ENCODE peak calls at places on chromosomes 12 and 14, in eight cellular contexts. One of them, this sample, is unnamed. For H3K9me3 and H3K27me3, the result is how much of the 10 kb centered on the place peaks cover.

GRCh38 chr14:78196323-78196722 is 26.1 kb downstream of the NRXN3 start:
- DNase-seq in esophagus squamous epithelium: no peak
- DNase-seq in CD8-positive, alpha-beta T cell: no peak
- DNase-seq in IMR-90: no peak
- DNase-seq in pancreas: no peak
- DNase-seq in mammary epithelial cell: no peak
- DNase-seq in thoracic aorta: no peak
- DNase-seq in stomach: no peak
- DNase-seq in this sample: no peak

GRCh38 chr14:92412912-92413311 is 89.9 kb downstream of the SLC24A4 start:
- DNase-seq in mammary epithelial cell: no peak
- DNase-seq in pancreas: no peak
- DNase-seq in thoracic aorta: no peak
- DNase-seq in esophagus squamous epithelium: no peak
- DNase-seq in CD8-positive, alpha-beta T cell: no peak
- DNase-seq in stomach: no peak
- DNase-seq in IMR-90: peak
- DNase-seq in this sample: no peak

GRCh38 chr14:38309522-38310262 is 53.8 kb upstream of the CLEC14A start:
- DNase-seq in stomach: no peak
- DNase-seq in esophagus squamous epithelium: no peak
- DNase-seq in IMR-90: no peak
- DNase-seq in mammary epithelial cell: no peak
- DNase-seq in CD8-positive, alpha-beta T cell: no peak
- DNase-seq in pancreas: no peak
- DNase-seq in thoracic aorta: no peak
- DNase-seq in this sample: no peak

GRCh38 chr12:10614056-10614370 is 604 bp upstream of the MAGOHB start:
- DNase-seq in pancreas: no peak
- DNase-seq in CD8-positive, alpha-beta T cell: no peak
- DNase-seq in thoracic aorta: no peak
- DNase-seq in esophagus squamous epithelium: no peak
- DNase-seq in mammary epithelial cell: no peak
- DNase-seq in IMR-90: no peak
- DNase-seq in stomach: no peak
- DNase-seq in this sample: no peak

GRCh38 chr14:34180428-34180827 is 229.6 kb upstream of the EGLN3 start:
- DNase-seq in mammary epithelial cell: no peak
- DNase-seq in pancreas: no peak
- DNase-seq in CD8-positive, alpha-beta T cell: no peak
- DNase-seq in esophagus squamous epithelium: no peak
- DNase-seq in thoracic aorta: no peak
- DNase-seq in stomach: no peak
- DNase-seq in IMR-90: no peak
- DNase-seq in this sample: no peak

GRCh38 chr12:76820888-76821482 is 57.1 kb downstream of the ZDHHC17 start:
- DNase-seq in thoracic aorta: no peak
- DNase-seq in mammary epithelial cell: peak
- DNase-seq in esophagus squamous epithelium: no peak
- DNase-seq in IMR-90: peak
- DNase-seq in stomach: no peak
- DNase-seq in pancreas: peak
- DNase-seq in CD8-positive, alpha-beta T cell: no peak
- DNase-seq in this sample: no peak

GRCh38 chr12:13307143-13307831 is 110.8 kb downstream of the EMP1 start:
- DNase-seq in esophagus squamous epithelium: no peak
- DNase-seq in stomach: no peak
- DNase-seq in pancreas: no peak
- DNase-seq in mammary epithelial cell: no peak
- DNase-seq in CD8-positive, alpha-beta T cell: no peak
- DNase-seq in thoracic aorta: no peak
- DNase-seq in IMR-90: no peak
- DNase-seq in this sample: no peak

GRCh38 chr12:99259040-99259934 is 388.3 kb upstream of the GARIN6 start:
- DNase-seq in esophagus squamous epithelium: no peak
- DNase-seq in thoracic aorta: no peak
- DNase-seq in pancreas: no peak
- DNase-seq in CD8-positive, alpha-beta T cell: no peak
- DNase-seq in stomach: no peak
- DNase-seq in IMR-90: no peak
- DNase-seq in mammary epithelial cell: no peak
- DNase-seq in this sample: no peak

GRCh38 chr14:59360923-59361794 is 104.0 kb downstream of the GPR135 start:
- DNase-seq in pancreas: peak
- DNase-seq in IMR-90: peak
- DNase-seq in esophagus squamous epithelium: no peak
- DNase-seq in stomach: peak
- DNase-seq in thoracic aorta: no peak
- DNase-seq in mammary epithelial cell: peak
- DNase-seq in CD8-positive, alpha-beta T cell: no peak
- DNase-seq in this sample: no peak

GRCh38 chr12:112530941-112531340 is 112.2 kb downstream of the PTPN11 start:
- DNase-seq in stomach: no peak
- DNase-seq in CD8-positive, alpha-beta T cell: no peak
- DNase-seq in IMR-90: no peak
- DNase-seq in mammary epithelial cell: no peak
- DNase-seq in esophagus squamous epithelium: no peak
- DNase-seq in thoracic aorta: no peak
- DNase-seq in pancreas: no peak
- DNase-seq in this sample: no peak

GRCh38 chr12:52022841-52023181 is 16.1 kb downstream of the TAMALIN start:
- DNase-seq in esophagus squamous epithelium: no peak
- DNase-seq in CD8-positive, alpha-beta T cell: no peak
- DNase-seq in mammary epithelial cell: no peak
- DNase-seq in stomach: peak
- DNase-seq in thoracic aorta: no peak
- DNase-seq in pancreas: no peak
- DNase-seq in IMR-90: no peak
- DNase-seq in this sample: no peak

GRCh38 chr12:111687255-111687654 is 1.4 kb downstream of the ACAD10 start:
- DNase-seq in CD8-positive, alpha-beta T cell: no peak
- DNase-seq in thoracic aorta: no peak
- DNase-seq in stomach: no peak
- DNase-seq in pancreas: no peak
- DNase-seq in IMR-90: no peak
- DNase-seq in mammary epithelial cell: no peak
- DNase-seq in esophagus squamous epithelium: no peak
- DNase-seq in this sample: no peak

GRCh38 chr12:52539024-52539820 is 13.7 kb downstream of the KRT71 start:
- DNase-seq in thoracic aorta: no peak
- DNase-seq in esophagus squamous epithelium: no peak
- DNase-seq in stomach: no peak
- DNase-seq in IMR-90: peak
- DNase-seq in mammary epithelial cell: peak
- DNase-seq in pancreas: no peak
- DNase-seq in CD8-positive, alpha-beta T cell: no peak
- DNase-seq in this sample: no peak

GRCh38 chr14:32650030-32650429 is 288.6 kb upstream of the NPAS3 start:
- DNase-seq in thoracic aorta: no peak
- DNase-seq in CD8-positive, alpha-beta T cell: no peak
- DNase-seq in stomach: no peak
- DNase-seq in esophagus squamous epithelium: no peak
- DNase-seq in IMR-90: no peak
- DNase-seq in mammary epithelial cell: no peak
- DNase-seq in pancreas: no peak
- DNase-seq in this sample: no peak

GRCh38 chr14:63650336-63650952 is 8.8 kb upstream of the WDR89 start:
- DNase-seq in IMR-90: peak
- DNase-seq in esophagus squamous epithelium: no peak
- DNase-seq in stomach: no peak
- DNase-seq in pancreas: no peak
- DNase-seq in mammary epithelial cell: no peak
- DNase-seq in thoracic aorta: no peak
- DNase-seq in CD8-positive, alpha-beta T cell: peak
- DNase-seq in this sample: peak

GRCh38 chr12:64679487-64679983 is 69.2 kb downstream of the RASSF3 start:
- DNase-seq in thoracic aorta: peak
- DNase-seq in mammary epithelial cell: peak
- DNase-seq in CD8-positive, alpha-beta T cell: peak
- DNase-seq in pancreas: peak
- DNase-seq in IMR-90: peak
- DNase-seq in esophagus squamous epithelium: peak
- DNase-seq in stomach: peak
- DNase-seq in this sample: peak

GRCh38 chr12:68871396-68871795 is 61.6 kb downstream of the CPM start:
- DNase-seq in esophagus squamous epithelium: no peak
- DNase-seq in pancreas: no peak
- DNase-seq in CD8-positive, alpha-beta T cell: no peak
- DNase-seq in IMR-90: no peak
- DNase-seq in mammary epithelial cell: no peak
- DNase-seq in thoracic aorta: no peak
- DNase-seq in stomach: no peak
- DNase-seq in this sample: no peak

GRCh38 chr12:109798691-109799090 is 34.5 kb downstream of the TRPV4 start:
- DNase-seq in pancreas: no peak
- DNase-seq in mammary epithelial cell: no peak
- DNase-seq in thoracic aorta: no peak
- DNase-seq in stomach: no peak
- DNase-seq in esophagus squamous epithelium: no peak
- DNase-seq in IMR-90: no peak
- DNase-seq in CD8-positive, alpha-beta T cell: no peak
- DNase-seq in this sample: no peak

GRCh38 chr12:85325452-85325851 is 45.4 kb downstream of the ALX1 start:
- DNase-seq in CD8-positive, alpha-beta T cell: no peak
- DNase-seq in esophagus squamous epithelium: no peak
- DNase-seq in stomach: no peak
- DNase-seq in mammary epithelial cell: no peak
- DNase-seq in thoracic aorta: no peak
- DNase-seq in pancreas: no peak
- DNase-seq in IMR-90: no peak
- DNase-seq in this sample: no peak

GRCh38 chr14:104383931-104384775 is 195.4 kb upstream of the C14orf180 start:
- DNase-seq in stomach: no peak
- DNase-seq in CD8-positive, alpha-beta T cell: no peak
- DNase-seq in IMR-90: no peak
- DNase-seq in mammary epithelial cell: no peak
- DNase-seq in thoracic aorta: no peak
- DNase-seq in esophagus squamous epithelium: no peak
- DNase-seq in pancreas: no peak
- DNase-seq in this sample: no peak

GRCh38 chr14:75866981-75867380 is 114.8 kb downstream of the TGFB3 start:
- DNase-seq in IMR-90: no peak
- DNase-seq in CD8-positive, alpha-beta T cell: no peak
- DNase-seq in stomach: no peak
- DNase-seq in mammary epithelial cell: no peak
- DNase-seq in thoracic aorta: no peak
- DNase-seq in esophagus squamous epithelium: no peak
- DNase-seq in pancreas: no peak
- DNase-seq in this sample: no peak

GRCh38 chr14:101250948-101251811 is 310.1 kb upstream of the DIO3 start:
- DNase-seq in mammary epithelial cell: no peak
- DNase-seq in CD8-positive, alpha-beta T cell: no peak
- DNase-seq in stomach: no peak
- DNase-seq in thoracic aorta: no peak
- DNase-seq in IMR-90: no peak
- DNase-seq in pancreas: no peak
- DNase-seq in esophagus squamous epithelium: no peak
- DNase-seq in this sample: no peak

GRCh38 chr14:55781046-55781445 is 201.0 kb downstream of the KTN1 start:
- DNase-seq in pancreas: no peak
- DNase-seq in mammary epithelial cell: no peak
- DNase-seq in IMR-90: no peak
- DNase-seq in CD8-positive, alpha-beta T cell: no peak
- DNase-seq in stomach: no peak
- DNase-seq in esophagus squamous epithelium: no peak
- DNase-seq in thoracic aorta: no peak
- DNase-seq in this sample: no peak

GRCh38 chr12:119679081-119679480 is 11.1 kb downstream of the PRKAB1 start:
- DNase-seq in thoracic aorta: no peak
- DNase-seq in pancreas: no peak
- DNase-seq in IMR-90: no peak
- DNase-seq in mammary epithelial cell: no peak
- DNase-seq in CD8-positive, alpha-beta T cell: no peak
- DNase-seq in stomach: peak
- DNase-seq in esophagus squamous epithelium: no peak
- DNase-seq in this sample: no peak

GRCh38 chr12:6146509-6146908 is 22.0 kb upstream of the VWF start:
- DNase-seq in esophagus squamous epithelium: no peak
- DNase-seq in IMR-90: no peak
- DNase-seq in stomach: no peak
- DNase-seq in thoracic aorta: no peak
- DNase-seq in CD8-positive, alpha-beta T cell: no peak
- DNase-seq in mammary epithelial cell: no peak
- DNase-seq in pancreas: no peak
- DNase-seq in this sample: no peak

GRCh38 chr12:54404061-54405004 is 14.7 kb downstream of the ITGA5 start:
- DNase-seq in esophagus squamous epithelium: no peak
- DNase-seq in stomach: peak
- DNase-seq in CD8-positive, alpha-beta T cell: peak
- DNase-seq in IMR-90: peak
- DNase-seq in mammary epithelial cell: no peak
- DNase-seq in thoracic aorta: no peak
- DNase-seq in pancreas: peak
- DNase-seq in this sample: peak
- H3K9me3 ChIP-seq in esophagus squamous epithelium: under half
- H3K9me3 ChIP-seq in stomach: under half
- H3K9me3 ChIP-seq in CD8-positive, alpha-beta T cell: under half
- H3K9me3 ChIP-seq in IMR-90: under half
- H3K9me3 ChIP-seq in mammary epithelial cell: under half
- H3K9me3 ChIP-seq in thoracic aorta: under half
- H3K9me3 ChIP-seq in pancreas: under half
- H3K9me3 ChIP-seq in this sample: under half

GRCh38 chr12:2058837-2059236 is 6.0 kb downstream of the CACNA1C start:
- DNase-seq in esophagus squamous epithelium: no peak
- DNase-seq in thoracic aorta: no peak
- DNase-seq in CD8-positive, alpha-beta T cell: no peak
- DNase-seq in IMR-90: no peak
- DNase-seq in stomach: no peak
- DNase-seq in pancreas: no peak
- DNase-seq in mammary epithelial cell: no peak
- DNase-seq in this sample: no peak
- H3K27me3 ChIP-seq in esophagus squamous epithelium: under half
- H3K27me3 ChIP-seq in thoracic aorta: under half
- H3K27me3 ChIP-seq in CD8-positive, alpha-beta T cell: under half
- H3K27me3 ChIP-seq in IMR-90: under half
- H3K27me3 ChIP-seq in stomach: under half
- H3K27me3 ChIP-seq in pancreas: under half
- H3K27me3 ChIP-seq in mammary epithelial cell: under half
- H3K27me3 ChIP-seq in this sample: under half

GRCh38 chr12:121781751-121782615 is 11.5 kb downstream of the RHOF start:
- DNase-seq in IMR-90: peak
- DNase-seq in esophagus squamous epithelium: no peak
- DNase-seq in thoracic aorta: no peak
- DNase-seq in mammary epithelial cell: no peak
- DNase-seq in pancreas: no peak
- DNase-seq in stomach: no peak
- DNase-seq in CD8-positive, alpha-beta T cell: no peak
- DNase-seq in this sample: no peak
- TF ChIP-seq CTCF in IMR-90: no peak
- TF ChIP-seq CTCF in esophagus squamous epithelium: no peak
- TF ChIP-seq CTCF in thoracic aorta: no peak
- TF ChIP-seq CTCF in mammary epithelial cell: no peak
- TF ChIP-seq CTCF in pancreas: no peak
- TF ChIP-seq CTCF in stomach: no peak
- TF ChIP-seq CTCF in CD8-positive, alpha-beta T cell: no peak
- TF ChIP-seq CTCF in this sample: no peak

GRCh38 chr12:133156125-133156690 is 25.1 kb upstream of the ZNF268 start:
- DNase-seq in pancreas: no peak
- DNase-seq in esophagus squamous epithelium: no peak
- DNase-seq in stomach: no peak
- DNase-seq in thoracic aorta: no peak
- DNase-seq in CD8-positive, alpha-beta T cell: no peak
- DNase-seq in mammary epithelial cell: no peak
- DNase-seq in IMR-90: no peak
- DNase-seq in this sample: no peak
- H3K9me3 ChIP-seq in pancreas: under half
- H3K9me3 ChIP-seq in esophagus squamous epithelium: half or more
- H3K9me3 ChIP-seq in stomach: half or more
- H3K9me3 ChIP-seq in thoracic aorta: half or more
- H3K9me3 ChIP-seq in CD8-positive, alpha-beta T cell: half or more
- H3K9me3 ChIP-seq in mammary epithelial cell: half or more
- H3K9me3 ChIP-seq in IMR-90: half or more
- H3K9me3 ChIP-seq in this sample: half or more

GRCh38 chr12:57626111-57626928 is 6.7 kb downstream of the B4GALNT1 start:
- DNase-seq in IMR-90: no peak
- DNase-seq in CD8-positive, alpha-beta T cell: no peak
- DNase-seq in esophagus squamous epithelium: no peak
- DNase-seq in thoracic aorta: no peak
- DNase-seq in pancreas: no peak
- DNase-seq in stomach: no peak
- DNase-seq in mammary epithelial cell: no peak
- DNase-seq in this sample: no peak
- H3K27me3 ChIP-seq in IMR-90: half or more
- H3K27me3 ChIP-seq in CD8-positive, alpha-beta T cell: half or more
- H3K27me3 ChIP-seq in esophagus squamous epithelium: under half
- H3K27me3 ChIP-seq in thoracic aorta: under half
- H3K27me3 ChIP-seq in pancreas: under half
- H3K27me3 ChIP-seq in stomach: under half
- H3K27me3 ChIP-seq in mammary epithelial cell: under half
- H3K27me3 ChIP-seq in this sample: half or more